ENCODE peak calls at places on chromosome 12, in seven cellular contexts. One of them, this sample, is unnamed.

GRCh38 chr12:52514471-52515318 is 5.5 kb downstream of the KRT5 start:
- DNase-seq in A549: no peak
- DNase-seq in astrocyte of the spinal cord: no peak
- DNase-seq in mucosa of descending colon: no peak
- DNase-seq in CD8-positive, alpha-beta T cell: peak
- DNase-seq in fibroblast of mammary gland: no peak
- DNase-seq in mesendoderm: no peak
- DNase-seq in this sample: no peak

GRCh38 chr12:57554453-57554852 is 4.6 kb downstream of the KIF5A start:
- DNase-seq in astrocyte of the spinal cord: no peak
- DNase-seq in A549: no peak
- DNase-seq in CD8-positive, alpha-beta T cell: no peak
- DNase-seq in mesendoderm: no peak
- DNase-seq in fibroblast of mammary gland: no peak
- DNase-seq in mucosa of descending colon: no peak
- DNase-seq in this sample: no peak

GRCh38 chr12:109435428-109436180 is 41.5 kb downstream of the KCTD10 start:
- DNase-seq in mesendoderm: peak
- DNase-seq in astrocyte of the spinal cord: no peak
- DNase-seq in fibroblast of mammary gland: no peak
- DNase-seq in CD8-positive, alpha-beta T cell: no peak
- DNase-seq in A549: no peak
- DNase-seq in mucosa of descending colon: no peak
- DNase-seq in this sample: peak

GRCh38 chr12:45464699-45465098 is 248.8 kb downstream of the ANO6 start:
- DNase-seq in astrocyte of the spinal cord: no peak
- DNase-seq in mesendoderm: peak
- DNase-seq in A549: peak
- DNase-seq in CD8-positive, alpha-beta T cell: no peak
- DNase-seq in fibroblast of mammary gland: no peak
- DNase-seq in mucosa of descending colon: no peak
- DNase-seq in this sample: no peak

GRCh38 chr12:79949098-79949497 is 14.2 kb upstream of the PPP1R12A start:
- DNase-seq in mucosa of descending colon: no peak
- DNase-seq in A549: no peak
- DNase-seq in mesendoderm: no peak
- DNase-seq in astrocyte of the spinal cord: no peak
- DNase-seq in CD8-positive, alpha-beta T cell: no peak
- DNase-seq in fibroblast of mammary gland: no peak
- DNase-seq in this sample: no peak

GRCh38 chr12:6425588-6426531 is 18.9 kb upstream of the CD27 start:
- DNase-seq in fibroblast of mammary gland: peak
- DNase-seq in CD8-positive, alpha-beta T cell: no peak
- DNase-seq in A549: peak
- DNase-seq in astrocyte of the spinal cord: no peak
- DNase-seq in mucosa of descending colon: no peak
- DNase-seq in mesendoderm: no peak
- DNase-seq in this sample: no peak

GRCh38 chr12:28578361-28578760 is 388.1 kb downstream of the CCDC91 start:
- DNase-seq in CD8-positive, alpha-beta T cell: no peak
- DNase-seq in fibroblast of mammary gland: peak
- DNase-seq in astrocyte of the spinal cord: no peak
- DNase-seq in mucosa of descending colon: no peak
- DNase-seq in A549: no peak
- DNase-seq in mesendoderm: no peak
- DNase-seq in this sample: no peak

GRCh38 chr12:16520328-16520727 is 85.6 kb downstream of the LMO3 start:
- DNase-seq in astrocyte of the spinal cord: no peak
- DNase-seq in fibroblast of mammary gland: peak
- DNase-seq in A549: peak
- DNase-seq in mesendoderm: no peak
- DNase-seq in CD8-positive, alpha-beta T cell: no peak
- DNase-seq in mucosa of descending colon: no peak
- DNase-seq in this sample: no peak

GRCh38 chr12:27549231-27549800 is 25.3 kb downstream of the PPFIBP1 start:
- DNase-seq in fibroblast of mammary gland: peak
- DNase-seq in CD8-positive, alpha-beta T cell: no peak
- DNase-seq in mucosa of descending colon: no peak
- DNase-seq in mesendoderm: no peak
- DNase-seq in A549: peak
- DNase-seq in astrocyte of the spinal cord: peak
- DNase-seq in this sample: peak

GRCh38 chr12:77943466-77943865 is 112.8 kb downstream of the NAV3 start:
- DNase-seq in mesendoderm: peak
- DNase-seq in fibroblast of mammary gland: peak
- DNase-seq in astrocyte of the spinal cord: peak
- DNase-seq in CD8-positive, alpha-beta T cell: no peak
- DNase-seq in A549: peak
- DNase-seq in mucosa of descending colon: no peak
- DNase-seq in this sample: no peak

GRCh38 chr12:30308010-30308717 is 387.5 kb downstream of the IPO8 start:
- DNase-seq in mucosa of descending colon: no peak
- DNase-seq in CD8-positive, alpha-beta T cell: no peak
- DNase-seq in mesendoderm: no peak
- DNase-seq in astrocyte of the spinal cord: no peak
- DNase-seq in A549: no peak
- DNase-seq in fibroblast of mammary gland: no peak
- DNase-seq in this sample: no peak

GRCh38 chr12:10194160-10194559 is 15.3 kb downstream of the TMEM52B start:
- DNase-seq in CD8-positive, alpha-beta T cell: no peak
- DNase-seq in A549: no peak
- DNase-seq in mesendoderm: no peak
- DNase-seq in fibroblast of mammary gland: peak
- DNase-seq in astrocyte of the spinal cord: no peak
- DNase-seq in mucosa of descending colon: no peak
- DNase-seq in this sample: no peak

GRCh38 chr12:132603240-132604107 is 6.9 kb downstream of the LRCOL1 start:
- DNase-seq in mucosa of descending colon: peak
- DNase-seq in A549: no peak
- DNase-seq in fibroblast of mammary gland: no peak
- DNase-seq in astrocyte of the spinal cord: no peak
- DNase-seq in CD8-positive, alpha-beta T cell: no peak
- DNase-seq in mesendoderm: no peak
- DNase-seq in this sample: no peak
- H3K4me3 ChIP-seq in mucosa of descending colon: no peak
- H3K4me3 ChIP-seq in A549: no peak
- H3K4me3 ChIP-seq in fibroblast of mammary gland: no peak
- H3K4me3 ChIP-seq in astrocyte of the spinal cord: no peak
- H3K4me3 ChIP-seq in CD8-positive, alpha-beta T cell: no peak
- H3K4me3 ChIP-seq in mesendoderm: no peak
- H3K4me3 ChIP-seq in this sample: no peak

GRCh38 chr12:113467154-113467513 is 4.5 kb downstream of the LHX5 start:
- DNase-seq in fibroblast of mammary gland: no peak
- DNase-seq in astrocyte of the spinal cord: no peak
- DNase-seq in mucosa of descending colon: no peak
- DNase-seq in mesendoderm: no peak
- DNase-seq in CD8-positive, alpha-beta T cell: no peak
- DNase-seq in A549: no peak
- DNase-seq in this sample: no peak

GRCh38 chr12:113468365-113469223 is 3.1 kb downstream of the LHX5 start:
- DNase-seq in A549: no peak
- DNase-seq in mesendoderm: no peak
- DNase-seq in astrocyte of the spinal cord: no peak
- DNase-seq in mucosa of descending colon: no peak
- DNase-seq in fibroblast of mammary gland: no peak
- DNase-seq in CD8-positive, alpha-beta T cell: no peak
- DNase-seq in this sample: no peak

GRCh38 chr12:113466770-113467153 is 4.9 kb downstream of the LHX5 start:
- DNase-seq in A549: no peak
- DNase-seq in fibroblast of mammary gland: no peak
- DNase-seq in CD8-positive, alpha-beta T cell: no peak
- DNase-seq in mucosa of descending colon: no peak
- DNase-seq in astrocyte of the spinal cord: no peak
- DNase-seq in mesendoderm: no peak
- DNase-seq in this sample: no peak

GRCh38 chr12:113469224-113469652 is 2.4 kb downstream of the LHX5 start:
- DNase-seq in astrocyte of the spinal cord: no peak
- DNase-seq in mucosa of descending colon: no peak
- DNase-seq in mesendoderm: no peak
- DNase-seq in A549: no peak
- DNase-seq in fibroblast of mammary gland: no peak
- DNase-seq in CD8-positive, alpha-beta T cell: no peak
- DNase-seq in this sample: no peak

GRCh38 chr12:113467514-113468364 is 3.9 kb downstream of the LHX5 start:
- DNase-seq in CD8-positive, alpha-beta T cell: no peak
- DNase-seq in mucosa of descending colon: no peak
- DNase-seq in A549: peak
- DNase-seq in astrocyte of the spinal cord: no peak
- DNase-seq in fibroblast of mammary gland: no peak
- DNase-seq in mesendoderm: no peak
- DNase-seq in this sample: no peak
- H3K4me3 ChIP-seq in CD8-positive, alpha-beta T cell: no peak
- H3K4me3 ChIP-seq in mucosa of descending colon: no peak
- H3K4me3 ChIP-seq in A549: no peak
- H3K4me3 ChIP-seq in astrocyte of the spinal cord: peak
- H3K4me3 ChIP-seq in fibroblast of mammary gland: peak
- H3K4me3 ChIP-seq in mesendoderm: no peak
- H3K4me3 ChIP-seq in this sample: no peak

GRCh38 chr12:65323025-65323424 is 44.5 kb downstream of the MSRB3 start:
- DNase-seq in astrocyte of the spinal cord: no peak
- DNase-seq in mucosa of descending colon: no peak
- DNase-seq in fibroblast of mammary gland: no peak
- DNase-seq in mesendoderm: no peak
- DNase-seq in CD8-positive, alpha-beta T cell: no peak
- DNase-seq in A549: no peak
- DNase-seq in this sample: no peak

GRCh38 chr12:65324056-65324455 is 45.6 kb downstream of the MSRB3 start:
- DNase-seq in A549: no peak
- DNase-seq in mucosa of descending colon: no peak
- DNase-seq in fibroblast of mammary gland: no peak
- DNase-seq in astrocyte of the spinal cord: no peak
- DNase-seq in mesendoderm: no peak
- DNase-seq in CD8-positive, alpha-beta T cell: no peak
- DNase-seq in this sample: no peak

GRCh38 chr12:65327207-65328076 is 49.0 kb downstream of the MSRB3 start:
- DNase-seq in CD8-positive, alpha-beta T cell: no peak
- DNase-seq in mesendoderm: no peak
- DNase-seq in mucosa of descending colon: no peak
- DNase-seq in fibroblast of mammary gland: peak
- DNase-seq in astrocyte of the spinal cord: peak
- DNase-seq in A549: no peak
- DNase-seq in this sample: no peak

GRCh38 chr12:65325183-65325582 is 46.7 kb downstream of the MSRB3 start:
- DNase-seq in astrocyte of the spinal cord: no peak
- DNase-seq in fibroblast of mammary gland: no peak
- DNase-seq in mucosa of descending colon: no peak
- DNase-seq in A549: no peak
- DNase-seq in mesendoderm: peak
- DNase-seq in CD8-positive, alpha-beta T cell: no peak
- DNase-seq in this sample: no peak

GRCh38 chr12:65324551-65324950 is 46.1 kb downstream of the MSRB3 start:
- DNase-seq in mucosa of descending colon: no peak
- DNase-seq in astrocyte of the spinal cord: no peak
- DNase-seq in CD8-positive, alpha-beta T cell: no peak
- DNase-seq in A549: no peak
- DNase-seq in mesendoderm: no peak
- DNase-seq in fibroblast of mammary gland: no peak
- DNase-seq in this sample: no peak
- H3K4me3 ChIP-seq in mucosa of descending colon: no peak
- H3K4me3 ChIP-seq in astrocyte of the spinal cord: no peak
- H3K4me3 ChIP-seq in CD8-positive, alpha-beta T cell: no peak
- H3K4me3 ChIP-seq in A549: no peak
- H3K4me3 ChIP-seq in mesendoderm: no peak
- H3K4me3 ChIP-seq in fibroblast of mammary gland: no peak
- H3K4me3 ChIP-seq in this sample: no peak

GRCh38 chr12:83122623-83122934 is 435.9 kb downstream of the TMTC2 start:
- DNase-seq in mucosa of descending colon: no peak
- DNase-seq in mesendoderm: no peak
- DNase-seq in CD8-positive, alpha-beta T cell: no peak
- DNase-seq in astrocyte of the spinal cord: no peak
- DNase-seq in A549: no peak
- DNase-seq in fibroblast of mammary gland: peak
- DNase-seq in this sample: no peak
- H3K4me3 ChIP-seq in mucosa of descending colon: no peak
- H3K4me3 ChIP-seq in mesendoderm: no peak
- H3K4me3 ChIP-seq in CD8-positive, alpha-beta T cell: no peak
- H3K4me3 ChIP-seq in astrocyte of the spinal cord: no peak
- H3K4me3 ChIP-seq in A549: no peak
- H3K4me3 ChIP-seq in fibroblast of mammary gland: peak
- H3K4me3 ChIP-seq in this sample: no peak

DNA sequence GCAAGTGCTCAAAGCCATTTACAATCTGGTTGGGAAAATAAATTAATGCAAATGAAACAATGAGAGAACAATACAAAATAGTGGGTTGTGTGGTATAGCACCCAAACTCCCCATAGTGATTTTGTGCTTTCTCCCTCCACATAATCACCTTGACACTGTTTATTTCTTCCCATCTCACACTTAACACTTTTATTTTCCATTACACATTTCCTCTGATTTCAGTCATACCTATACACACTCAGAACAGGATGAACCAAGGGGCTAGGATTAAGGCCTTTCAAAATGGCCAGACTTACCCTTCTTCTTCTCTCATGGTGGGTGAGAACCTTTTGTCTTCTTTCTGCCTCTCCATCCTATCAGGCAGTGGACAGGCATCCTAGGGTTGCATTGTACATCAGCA is 13.9 kb upstream of the PDE1B start:
- DNase-seq in mesendoderm: no peak
- DNase-seq in CD8-positive, alpha-beta T cell: no peak
- DNase-seq in A549: no peak
- DNase-seq in astrocyte of the spinal cord: no peak
- DNase-seq in mucosa of descending colon: no peak
- DNase-seq in fibroblast of mammary gland: no peak
- DNase-seq in this sample: no peak
- H3K4me3 ChIP-seq in mesendoderm: no peak
- H3K4me3 ChIP-seq in CD8-positive, alpha-beta T cell: no peak
- H3K4me3 ChIP-seq in A549: no peak
- H3K4me3 ChIP-seq in astrocyte of the spinal cord: no peak
- H3K4me3 ChIP-seq in mucosa of descending colon: no peak
- H3K4me3 ChIP-seq in fibroblast of mammary gland: no peak
- H3K4me3 ChIP-seq in this sample: no peak

GRCh38 chr12:204261-204678 is 9.7 kb downstream of the SLC6A12 start:
- DNase-seq in fibroblast of mammary gland: no peak
- DNase-seq in A549: no peak
- DNase-seq in astrocyte of the spinal cord: no peak
- DNase-seq in mucosa of descending colon: no peak
- DNase-seq in CD8-positive, alpha-beta T cell: no peak
- DNase-seq in mesendoderm: no peak
- DNase-seq in this sample: no peak
- H3K4me3 ChIP-seq in fibroblast of mammary gland: no peak
- H3K4me3 ChIP-seq in A549: peak
- H3K4me3 ChIP-seq in astrocyte of the spinal cord: no peak
- H3K4me3 ChIP-seq in mucosa of descending colon: no peak
- H3K4me3 ChIP-seq in CD8-positive, alpha-beta T cell: no peak
- H3K4me3 ChIP-seq in mesendoderm: no peak
- H3K4me3 ChIP-seq in this sample: no peak

GRCh38 chr12:94207467-94208432 is 59.4 kb downstream of the PLXNC1 start:
- DNase-seq in A549: no peak
- DNase-seq in CD8-positive, alpha-beta T cell: peak
- DNase-seq in mesendoderm: no peak
- DNase-seq in fibroblast of mammary gland: peak
- DNase-seq in astrocyte of the spinal cord: peak
- DNase-seq in mucosa of descending colon: no peak
- DNase-seq in this sample: no peak
- H3K4me3 ChIP-seq in A549: no peak
- H3K4me3 ChIP-seq in CD8-positive, alpha-beta T cell: peak
- H3K4me3 ChIP-seq in mesendoderm: no peak
- H3K4me3 ChIP-seq in fibroblast of mammary gland: no peak
- H3K4me3 ChIP-seq in astrocyte of the spinal cord: no peak
- H3K4me3 ChIP-seq in mucosa of descending colon: no peak
- H3K4me3 ChIP-seq in this sample: no peak

GRCh38 chr12:14612895-14613294 is 45.2 kb upstream of the PLBD1 start:
- DNase-seq in mucosa of descending colon: no peak
- DNase-seq in A549: no peak
- DNase-seq in mesendoderm: no peak
- DNase-seq in CD8-positive, alpha-beta T cell: no peak
- DNase-seq in astrocyte of the spinal cord: no peak
- DNase-seq in fibroblast of mammary gland: no peak
- DNase-seq in this sample: no peak
- H3K4me3 ChIP-seq in mucosa of descending colon: no peak
- H3K4me3 ChIP-seq in A549: no peak
- H3K4me3 ChIP-seq in mesendoderm: no peak
- H3K4me3 ChIP-seq in CD8-positive, alpha-beta T cell: no peak
- H3K4me3 ChIP-seq in astrocyte of the spinal cord: no peak
- H3K4me3 ChIP-seq in fibroblast of mammary gland: no peak
- H3K4me3 ChIP-seq in this sample: no peak

GRCh38 chr12:14841761-14842160 is 1.6 kb downstream of the ART4 start:
- DNase-seq in fibroblast of mammary gland: peak
- DNase-seq in astrocyte of the spinal cord: peak
- DNase-seq in A549: peak
- DNase-seq in mesendoderm: peak
- DNase-seq in mucosa of descending colon: no peak
- DNase-seq in CD8-positive, alpha-beta T cell: no peak
- DNase-seq in this sample: peak
- H3K4me3 ChIP-seq in fibroblast of mammary gland: no peak
- H3K4me3 ChIP-seq in astrocyte of the spinal cord: no peak
- H3K4me3 ChIP-seq in A549: no peak
- H3K4me3 ChIP-seq in mesendoderm: no peak
- H3K4me3 ChIP-seq in mucosa of descending colon: no peak
- H3K4me3 ChIP-seq in CD8-positive, alpha-beta T cell: no peak
- H3K4me3 ChIP-seq in this sample: peak